ENCODE peak calls at places on chromosomes 3 and 15, in ten cellular contexts. One of them, this sample, is unnamed.

GRCh38 chr15:41934843-41935242 is 37.5 kb downstream of the EHD4 start:
- DNase-seq in activated naive CD4-positive, alpha-beta T cell: peak; percentile 10
- DNase-seq in stimulated activated CD8-positive, alpha-beta memory T cell treated with anti-CD3 and anti-CD28 coated beads, Interleukin-4, amount 100 ng/mL, for 1 hour: peak; percentile 53
- DNase-seq in SHP77: no peak
- DNase-seq in psoas muscle: no peak
- DNase-seq in NCI-H460: no peak
- DNase-seq in NCI-H510A treated with DMSO at 0.1 percent for 48 hours: no peak
- DNase-seq in activated naive CD8-positive, alpha-beta T cell treated with anti-CD3 and anti-CD28 coated beads, Interleukin-2, amount 50 U/mL, for 24 hours: peak; percentile 67
- DNase-seq in activated T-helper 1 cell treated with anti-CD3 and anti-CD28 coated beads, Interleukin-12 subunit alpha, Interleukin-12 subunit beta, Interleukin-2, Interleukin-4 antibody, amounts not matched to agents 30 ng/mL and 10 ng/mL and 1 ng/mL, durations not matched to agents 14 hours and 24 hours and 36 hours: peak; percentile 70
- DNase-seq in CD8-positive, alpha-beta T cell: peak; percentile 61
- DNase-seq in this sample: no peak

GRCh38 chr3:129611812-129612349 is 5.4 kb upstream of the PLXND1 start:
- DNase-seq in NCI-H460: no peak
- DNase-seq in psoas muscle: peak; percentile 63
- DNase-seq in stimulated activated CD8-positive, alpha-beta memory T cell treated with anti-CD3 and anti-CD28 coated beads, Interleukin-4, amount 100 ng/mL, for 1 hour: no peak
- DNase-seq in CD8-positive, alpha-beta T cell: no peak
- DNase-seq in activated T-helper 1 cell treated with anti-CD3 and anti-CD28 coated beads, Interleukin-12 subunit alpha, Interleukin-12 subunit beta, Interleukin-2, Interleukin-4 antibody, amounts not matched to agents 30 ng/mL and 10 ng/mL and 1 ng/mL, durations not matched to agents 14 hours and 24 hours and 36 hours: no peak
- DNase-seq in NCI-H510A treated with DMSO at 0.1 percent for 48 hours: no peak
- DNase-seq in activated naive CD8-positive, alpha-beta T cell treated with anti-CD3 and anti-CD28 coated beads, Interleukin-2, amount 50 U/mL, for 24 hours: no peak
- DNase-seq in SHP77: no peak
- DNase-seq in activated naive CD4-positive, alpha-beta T cell: no peak
- DNase-seq in this sample: no peak

GRCh38 chr3:153246805-153247204 is 84.8 kb downstream of the RAP2B start:
- DNase-seq in psoas muscle: no peak
- DNase-seq in NCI-H460: no peak
- DNase-seq in activated T-helper 1 cell treated with anti-CD3 and anti-CD28 coated beads, Interleukin-12 subunit alpha, Interleukin-12 subunit beta, Interleukin-2, Interleukin-4 antibody, amounts not matched to agents 30 ng/mL and 10 ng/mL and 1 ng/mL, durations not matched to agents 14 hours and 24 hours and 36 hours: no peak
- DNase-seq in SHP77: no peak
- DNase-seq in activated naive CD8-positive, alpha-beta T cell treated with anti-CD3 and anti-CD28 coated beads, Interleukin-2, amount 50 U/mL, for 24 hours: no peak
- DNase-seq in CD8-positive, alpha-beta T cell: no peak
- DNase-seq in stimulated activated CD8-positive, alpha-beta memory T cell treated with anti-CD3 and anti-CD28 coated beads, Interleukin-4, amount 100 ng/mL, for 1 hour: no peak
- DNase-seq in NCI-H510A treated with DMSO at 0.1 percent for 48 hours: no peak
- DNase-seq in activated naive CD4-positive, alpha-beta T cell: no peak
- DNase-seq in this sample: no peak

GRCh38 chr3:193842029-193842782 is 249.2 kb downstream of the OPA1 start:
- DNase-seq in NCI-H460: no peak
- DNase-seq in stimulated activated CD8-positive, alpha-beta memory T cell treated with anti-CD3 and anti-CD28 coated beads, Interleukin-4, amount 100 ng/mL, for 1 hour: no peak
- DNase-seq in activated naive CD8-positive, alpha-beta T cell treated with anti-CD3 and anti-CD28 coated beads, Interleukin-2, amount 50 U/mL, for 24 hours: no peak
- DNase-seq in psoas muscle: no peak
- DNase-seq in activated naive CD4-positive, alpha-beta T cell: no peak
- DNase-seq in NCI-H510A treated with DMSO at 0.1 percent for 48 hours: no peak
- DNase-seq in CD8-positive, alpha-beta T cell: no peak
- DNase-seq in SHP77: no peak
- DNase-seq in activated T-helper 1 cell treated with anti-CD3 and anti-CD28 coated beads, Interleukin-12 subunit alpha, Interleukin-12 subunit beta, Interleukin-2, Interleukin-4 antibody, amounts not matched to agents 30 ng/mL and 10 ng/mL and 1 ng/mL, durations not matched to agents 14 hours and 24 hours and 36 hours: no peak
- DNase-seq in this sample: no peak

GRCh38 chr3:102114264-102114979 is 265.1 kb downstream of the NFKBIZ start:
- DNase-seq in activated naive CD4-positive, alpha-beta T cell: no peak
- DNase-seq in NCI-H510A treated with DMSO at 0.1 percent for 48 hours: no peak
- DNase-seq in activated T-helper 1 cell treated with anti-CD3 and anti-CD28 coated beads, Interleukin-12 subunit alpha, Interleukin-12 subunit beta, Interleukin-2, Interleukin-4 antibody, amounts not matched to agents 30 ng/mL and 10 ng/mL and 1 ng/mL, durations not matched to agents 14 hours and 24 hours and 36 hours: peak; percentile 59
- DNase-seq in psoas muscle: no peak
- DNase-seq in activated naive CD8-positive, alpha-beta T cell treated with anti-CD3 and anti-CD28 coated beads, Interleukin-2, amount 50 U/mL, for 24 hours: no peak
- DNase-seq in CD8-positive, alpha-beta T cell: peak; percentile 19
- DNase-seq in stimulated activated CD8-positive, alpha-beta memory T cell treated with anti-CD3 and anti-CD28 coated beads, Interleukin-4, amount 100 ng/mL, for 1 hour: peak; percentile 14
- DNase-seq in SHP77: no peak
- DNase-seq in NCI-H460: no peak
- DNase-seq in this sample: no peak

GRCh38 chr3:157559401-157559800 is 56.2 kb upstream of the VEPH1 start:
- DNase-seq in CD8-positive, alpha-beta T cell: no peak
- DNase-seq in activated T-helper 1 cell treated with anti-CD3 and anti-CD28 coated beads, Interleukin-12 subunit alpha, Interleukin-12 subunit beta, Interleukin-2, Interleukin-4 antibody, amounts not matched to agents 30 ng/mL and 10 ng/mL and 1 ng/mL, durations not matched to agents 14 hours and 24 hours and 36 hours: no peak
- DNase-seq in NCI-H460: no peak
- DNase-seq in psoas muscle: no peak
- DNase-seq in SHP77: no peak
- DNase-seq in activated naive CD8-positive, alpha-beta T cell treated with anti-CD3 and anti-CD28 coated beads, Interleukin-2, amount 50 U/mL, for 24 hours: no peak
- DNase-seq in stimulated activated CD8-positive, alpha-beta memory T cell treated with anti-CD3 and anti-CD28 coated beads, Interleukin-4, amount 100 ng/mL, for 1 hour: no peak
- DNase-seq in NCI-H510A treated with DMSO at 0.1 percent for 48 hours: no peak
- DNase-seq in activated naive CD4-positive, alpha-beta T cell: no peak
- DNase-seq in this sample: no peak

GRCh38 chr3:3586843-3587626 is 212.2 kb upstream of the LRRN1 start:
- DNase-seq in activated naive CD8-positive, alpha-beta T cell treated with anti-CD3 and anti-CD28 coated beads, Interleukin-2, amount 50 U/mL, for 24 hours: no peak
- DNase-seq in NCI-H460: no peak
- DNase-seq in activated T-helper 1 cell treated with anti-CD3 and anti-CD28 coated beads, Interleukin-12 subunit alpha, Interleukin-12 subunit beta, Interleukin-2, Interleukin-4 antibody, amounts not matched to agents 30 ng/mL and 10 ng/mL and 1 ng/mL, durations not matched to agents 14 hours and 24 hours and 36 hours: no peak
- DNase-seq in activated naive CD4-positive, alpha-beta T cell: no peak
- DNase-seq in SHP77: no peak
- DNase-seq in NCI-H510A treated with DMSO at 0.1 percent for 48 hours: peak; percentile 40
- DNase-seq in psoas muscle: no peak
- DNase-seq in stimulated activated CD8-positive, alpha-beta memory T cell treated with anti-CD3 and anti-CD28 coated beads, Interleukin-4, amount 100 ng/mL, for 1 hour: no peak
- DNase-seq in CD8-positive, alpha-beta T cell: no peak
- DNase-seq in this sample: no peak

GRCh38 chr3:16030342-16030741 is 144.1 kb upstream of the GALNT15 start:
- DNase-seq in NCI-H510A treated with DMSO at 0.1 percent for 48 hours: no peak
- DNase-seq in NCI-H460: no peak
- DNase-seq in CD8-positive, alpha-beta T cell: no peak
- DNase-seq in activated naive CD4-positive, alpha-beta T cell: no peak
- DNase-seq in activated naive CD8-positive, alpha-beta T cell treated with anti-CD3 and anti-CD28 coated beads, Interleukin-2, amount 50 U/mL, for 24 hours: no peak
- DNase-seq in activated T-helper 1 cell treated with anti-CD3 and anti-CD28 coated beads, Interleukin-12 subunit alpha, Interleukin-12 subunit beta, Interleukin-2, Interleukin-4 antibody, amounts not matched to agents 30 ng/mL and 10 ng/mL and 1 ng/mL, durations not matched to agents 14 hours and 24 hours and 36 hours: no peak
- DNase-seq in stimulated activated CD8-positive, alpha-beta memory T cell treated with anti-CD3 and anti-CD28 coated beads, Interleukin-4, amount 100 ng/mL, for 1 hour: no peak
- DNase-seq in SHP77: no peak
- DNase-seq in psoas muscle: no peak
- DNase-seq in this sample: no peak

GRCh38 chr3:117628896-117629295 is 919.3 kb downstream of the TUSC7 start:
- DNase-seq in stimulated activated CD8-positive, alpha-beta memory T cell treated with anti-CD3 and anti-CD28 coated beads, Interleukin-4, amount 100 ng/mL, for 1 hour: no peak
- DNase-seq in activated naive CD4-positive, alpha-beta T cell: no peak
- DNase-seq in psoas muscle: no peak
- DNase-seq in SHP77: peak; percentile 93
- DNase-seq in NCI-H510A treated with DMSO at 0.1 percent for 48 hours: peak; percentile 95
- DNase-seq in activated T-helper 1 cell treated with anti-CD3 and anti-CD28 coated beads, Interleukin-12 subunit alpha, Interleukin-12 subunit beta, Interleukin-2, Interleukin-4 antibody, amounts not matched to agents 30 ng/mL and 10 ng/mL and 1 ng/mL, durations not matched to agents 14 hours and 24 hours and 36 hours: no peak
- DNase-seq in NCI-H460: no peak
- DNase-seq in activated naive CD8-positive, alpha-beta T cell treated with anti-CD3 and anti-CD28 coated beads, Interleukin-2, amount 50 U/mL, for 24 hours: no peak
- DNase-seq in CD8-positive, alpha-beta T cell: no peak
- DNase-seq in this sample: peak; percentile 44

GRCh38 chr3:186209810-186210752 is 101.2 kb upstream of the ETV5 start:
- DNase-seq in NCI-H460: no peak
- DNase-seq in activated T-helper 1 cell treated with anti-CD3 and anti-CD28 coated beads, Interleukin-12 subunit alpha, Interleukin-12 subunit beta, Interleukin-2, Interleukin-4 antibody, amounts not matched to agents 30 ng/mL and 10 ng/mL and 1 ng/mL, durations not matched to agents 14 hours and 24 hours and 36 hours: no peak
- DNase-seq in stimulated activated CD8-positive, alpha-beta memory T cell treated with anti-CD3 and anti-CD28 coated beads, Interleukin-4, amount 100 ng/mL, for 1 hour: no peak
- DNase-seq in activated naive CD4-positive, alpha-beta T cell: no peak
- DNase-seq in SHP77: peak; percentile 47
- DNase-seq in activated naive CD8-positive, alpha-beta T cell treated with anti-CD3 and anti-CD28 coated beads, Interleukin-2, amount 50 U/mL, for 24 hours: no peak
- DNase-seq in NCI-H510A treated with DMSO at 0.1 percent for 48 hours: peak; percentile 76
- DNase-seq in psoas muscle: peak; percentile 76
- DNase-seq in CD8-positive, alpha-beta T cell: no peak
- DNase-seq in this sample: peak; percentile 26

GRCh38 chr3:10964537-10965167 is 27.9 kb upstream of the SLC6A1 start:
- DNase-seq in NCI-H510A treated with DMSO at 0.1 percent for 48 hours: no peak
- DNase-seq in activated T-helper 1 cell treated with anti-CD3 and anti-CD28 coated beads, Interleukin-12 subunit alpha, Interleukin-12 subunit beta, Interleukin-2, Interleukin-4 antibody, amounts not matched to agents 30 ng/mL and 10 ng/mL and 1 ng/mL, durations not matched to agents 14 hours and 24 hours and 36 hours: no peak
- DNase-seq in NCI-H460: peak; percentile 11
- DNase-seq in stimulated activated CD8-positive, alpha-beta memory T cell treated with anti-CD3 and anti-CD28 coated beads, Interleukin-4, amount 100 ng/mL, for 1 hour: no peak
- DNase-seq in activated naive CD8-positive, alpha-beta T cell treated with anti-CD3 and anti-CD28 coated beads, Interleukin-2, amount 50 U/mL, for 24 hours: peak; percentile 6
- DNase-seq in psoas muscle: no peak
- DNase-seq in SHP77: no peak
- DNase-seq in CD8-positive, alpha-beta T cell: no peak
- DNase-seq in activated naive CD4-positive, alpha-beta T cell: no peak
- DNase-seq in this sample: no peak

GRCh38 chr3:72487078-72487765 is 361.0 kb downstream of the SHQ1 start:
- DNase-seq in psoas muscle: peak; percentile 87
- DNase-seq in activated naive CD8-positive, alpha-beta T cell treated with anti-CD3 and anti-CD28 coated beads, Interleukin-2, amount 50 U/mL, for 24 hours: peak; percentile 57
- DNase-seq in activated naive CD4-positive, alpha-beta T cell: no peak
- DNase-seq in stimulated activated CD8-positive, alpha-beta memory T cell treated with anti-CD3 and anti-CD28 coated beads, Interleukin-4, amount 100 ng/mL, for 1 hour: no peak
- DNase-seq in activated T-helper 1 cell treated with anti-CD3 and anti-CD28 coated beads, Interleukin-12 subunit alpha, Interleukin-12 subunit beta, Interleukin-2, Interleukin-4 antibody, amounts not matched to agents 30 ng/mL and 10 ng/mL and 1 ng/mL, durations not matched to agents 14 hours and 24 hours and 36 hours: no peak
- DNase-seq in NCI-H510A treated with DMSO at 0.1 percent for 48 hours: no peak
- DNase-seq in NCI-H460: no peak
- DNase-seq in SHP77: no peak
- DNase-seq in CD8-positive, alpha-beta T cell: no peak
- DNase-seq in this sample: peak; percentile 60

GRCh38 chr3:155747286-155747685 is 2.4 kb upstream of the PLCH1 start:
- DNase-seq in stimulated activated CD8-positive, alpha-beta memory T cell treated with anti-CD3 and anti-CD28 coated beads, Interleukin-4, amount 100 ng/mL, for 1 hour: no peak
- DNase-seq in activated naive CD8-positive, alpha-beta T cell treated with anti-CD3 and anti-CD28 coated beads, Interleukin-2, amount 50 U/mL, for 24 hours: no peak
- DNase-seq in CD8-positive, alpha-beta T cell: no peak
- DNase-seq in psoas muscle: no peak
- DNase-seq in activated T-helper 1 cell treated with anti-CD3 and anti-CD28 coated beads, Interleukin-12 subunit alpha, Interleukin-12 subunit beta, Interleukin-2, Interleukin-4 antibody, amounts not matched to agents 30 ng/mL and 10 ng/mL and 1 ng/mL, durations not matched to agents 14 hours and 24 hours and 36 hours: no peak
- DNase-seq in NCI-H460: no peak
- DNase-seq in NCI-H510A treated with DMSO at 0.1 percent for 48 hours: no peak
- DNase-seq in activated naive CD4-positive, alpha-beta T cell: no peak
- DNase-seq in SHP77: no peak
- DNase-seq in this sample: no peak

GRCh38 chr3:186483611-186484340 is 60.4 kb downstream of the CRYGS start:
- DNase-seq in stimulated activated CD8-positive, alpha-beta memory T cell treated with anti-CD3 and anti-CD28 coated beads, Interleukin-4, amount 100 ng/mL, for 1 hour: no peak
- DNase-seq in activated naive CD8-positive, alpha-beta T cell treated with anti-CD3 and anti-CD28 coated beads, Interleukin-2, amount 50 U/mL, for 24 hours: no peak
- DNase-seq in activated naive CD4-positive, alpha-beta T cell: no peak
- DNase-seq in CD8-positive, alpha-beta T cell: no peak
- DNase-seq in activated T-helper 1 cell treated with anti-CD3 and anti-CD28 coated beads, Interleukin-12 subunit alpha, Interleukin-12 subunit beta, Interleukin-2, Interleukin-4 antibody, amounts not matched to agents 30 ng/mL and 10 ng/mL and 1 ng/mL, durations not matched to agents 14 hours and 24 hours and 36 hours: no peak
- DNase-seq in psoas muscle: no peak
- DNase-seq in SHP77: no peak
- DNase-seq in NCI-H460: no peak
- DNase-seq in NCI-H510A treated with DMSO at 0.1 percent for 48 hours: no peak
- DNase-seq in this sample: peak; percentile 8

GRCh38 chr3:169668081-169668956 is 4.8 kb upstream of the MECOM start:
- DNase-seq in SHP77: no peak
- DNase-seq in NCI-H460: no peak
- DNase-seq in activated naive CD8-positive, alpha-beta T cell treated with anti-CD3 and anti-CD28 coated beads, Interleukin-2, amount 50 U/mL, for 24 hours: peak; percentile 15
- DNase-seq in NCI-H510A treated with DMSO at 0.1 percent for 48 hours: peak; percentile 76
- DNase-seq in psoas muscle: peak; percentile 62
- DNase-seq in stimulated activated CD8-positive, alpha-beta memory T cell treated with anti-CD3 and anti-CD28 coated beads, Interleukin-4, amount 100 ng/mL, for 1 hour: no peak
- DNase-seq in activated naive CD4-positive, alpha-beta T cell: no peak
- DNase-seq in activated T-helper 1 cell treated with anti-CD3 and anti-CD28 coated beads, Interleukin-12 subunit alpha, Interleukin-12 subunit beta, Interleukin-2, Interleukin-4 antibody, amounts not matched to agents 30 ng/mL and 10 ng/mL and 1 ng/mL, durations not matched to agents 14 hours and 24 hours and 36 hours: no peak
- DNase-seq in CD8-positive, alpha-beta T cell: no peak
- DNase-seq in this sample: no peak

GRCh38 chr3:34213481-34213880 is 415.1 kb downstream of the PDCD6IP start:
- DNase-seq in NCI-H460: no peak
- DNase-seq in activated naive CD8-positive, alpha-beta T cell treated with anti-CD3 and anti-CD28 coated beads, Interleukin-2, amount 50 U/mL, for 24 hours: no peak
- DNase-seq in CD8-positive, alpha-beta T cell: no peak
- DNase-seq in activated naive CD4-positive, alpha-beta T cell: no peak
- DNase-seq in NCI-H510A treated with DMSO at 0.1 percent for 48 hours: peak; percentile 28
- DNase-seq in activated T-helper 1 cell treated with anti-CD3 and anti-CD28 coated beads, Interleukin-12 subunit alpha, Interleukin-12 subunit beta, Interleukin-2, Interleukin-4 antibody, amounts not matched to agents 30 ng/mL and 10 ng/mL and 1 ng/mL, durations not matched to agents 14 hours and 24 hours and 36 hours: no peak
- DNase-seq in psoas muscle: no peak
- DNase-seq in stimulated activated CD8-positive, alpha-beta memory T cell treated with anti-CD3 and anti-CD28 coated beads, Interleukin-4, amount 100 ng/mL, for 1 hour: no peak
- DNase-seq in SHP77: peak; percentile 9
- DNase-seq in this sample: no peak